ENCODE peak calls at places on chromosome 22, in ten cellular contexts. L, T, H, X, F, R, N, K, A and U are unnamed samples.

GRCh38 chr22:31618471-31619176 is 43.4 kb downstream of the PISD start:
- DNase-seq in N (no peak), R (no peak), X (no peak), K (no peak), F (no peak), T (no peak), H (no peak), L (no peak), A (no peak), U (no peak)

GRCh38 chr22:48517039-48518030 is 1310.3 kb downstream of the BRD1 start:
- DNase-seq in A (no peak), T (no peak), N (no peak), F (no peak), K (no peak), R (no peak), H (no peak), L (no peak), X (peak; percentile 80), U (no peak)

GRCh38 chr22:40241200-40241763 is 63.6 kb downstream of the TNRC6B start:
- DNase-seq in X (no peak), F (no peak), H (no peak), T (no peak), N (no peak), L (no peak), R (no peak), A (no peak), K (no peak), U (no peak)

GRCh38 chr22:42172385-42173172 is 42.0 kb upstream of the CYP2D6 start:
- DNase-seq in F (no peak), A (no peak), H (peak; percentile 71), L (peak; percentile 58), N (peak; percentile 49), T (no peak), X (no peak), R (no peak), K (peak; percentile 43), U (no peak)

GRCh38 chr22:17788528-17789378 is 14.5 kb upstream of the BID start:
- DNase-seq in N (no peak), K (no peak), R (no peak), L (no peak), F (no peak), T (no peak), X (no peak), H (no peak), A (no peak), U (no peak)

GRCh38 chr22:40058265-40058664 is 63.5 kb downstream of the FAM83F start:
- DNase-seq in T (no peak), F (no peak), A (no peak), K (no peak), L (no peak), H (no peak), N (no peak), X (no peak), R (no peak), U (no peak)

GRCh38 chr22:30159561-30160353 is 79.5 kb downstream of the HORMAD2 start:
- DNase-seq in F (no peak), X (no peak), R (no peak), N (peak; percentile 58), T (no peak), L (peak; percentile 86), K (peak; percentile 84), A (peak; percentile 83), H (peak; percentile 22), U (no peak)

GRCh38 chr22:45966892-45967365 is 10.0 kb downstream of the WNT7B start:
- DNase-seq in H (no peak), N (no peak), R (no peak), L (no peak), K (no peak), F (no peak), X (no peak), T (no peak), A (no peak), U (no peak)

GRCh38 chr22:37051629-37052385 is at the start of gene KCTD17:
- DNase-seq in H (peak; percentile 43), R (peak; percentile 77), F (peak; percentile 80), L (peak; percentile 59), X (peak; percentile 80), N (peak; percentile 76), A (peak; percentile 69), T (no peak), K (peak; percentile 51), U (peak; percentile 84)

GRCh38 chr22:36267058-36267457 is 14.1 kb downstream of the APOL1 start:
- DNase-seq in X (no peak), L (no peak), H (no peak), A (no peak), T (no peak), K (no peak), R (no peak), F (no peak), N (no peak), U (no peak)

GRCh38 chr22:37163618-37164534 is 14.2 kb upstream of the IL2RB start:
- DNase-seq in X (no peak), A (no peak), N (no peak), L (no peak), F (peak; percentile 74), H (no peak), T (no peak), R (peak; percentile 68), K (no peak), U (peak; percentile 54)

GRCh38 chr22:27318516-27318915 is 483.0 kb downstream of the MN1 start:
- DNase-seq in L (peak; percentile 44), A (peak; percentile 94), N (peak; percentile 20), H (peak; percentile 70), X (no peak), T (no peak), F (no peak), R (no peak), K (peak; percentile 91), U (no peak)